ENCODE peak calls at places on chromosomes 13 and 19, in ten cellular contexts. H is pancreas; Q is CD8-positive, alpha-beta T cell; V is endodermal cell; E is neural progenitor cell; M is tibial artery; D is lung; R is body of pancreas; Y is fibroblast of lung; S is stomach. N is an unnamed sample. For H3K36me3, the result is how much of the 10 kb centered on the place peaks cover.

GRCh38 chr13:75797719-75798118 is 161.6 kb downstream of the LMO7 start:
- DNase-seq in H (no peak), Q (no peak), V (no peak), E (no peak), M (no peak), D (no peak), R (no peak), Y (no peak), S (no peak), N (no peak)

GRCh38 chr19:3359850-3360493 is 6.4 kb upstream of the NFIC start:
- DNase-seq in H (no peak), Q (no peak), V (peak), E (no peak), M (no peak), D (no peak), R (peak), Y (no peak), S (no peak), N (no peak)

GRCh38 chr13:60691268-60691667 is 294.2 kb downstream of the TDRD3 start:
- DNase-seq in H (no peak), Q (no peak), V (no peak), E (no peak), M (no peak), D (no peak), R (no peak), Y (no peak), S (no peak), N (no peak)

GRCh38 chr13:22717036-22717435 is 463.7 kb upstream of the SGCG start:
- DNase-seq in H (no peak), Q (no peak), V (no peak), E (peak), M (no peak), D (no peak), R (no peak), Y (no peak), S (no peak), N (no peak)

GRCh38 chr19:40742477-40742876 is 7.8 kb downstream of the ACTMAP start:
- DNase-seq in H (no peak), Q (no peak), V (no peak), E (no peak), M (no peak), D (no peak), R (peak), Y (no peak), S (no peak), N (no peak)

GRCh38 chr13:91659583-91660415 is 261.4 kb downstream of the GPC5 start:
- DNase-seq in H (no peak), Q (no peak), V (no peak), E (no peak), M (no peak), D (no peak), R (no peak), Y (no peak), S (no peak), N (no peak)

GRCh38 chr13:99756281-99756680 is 215.3 kb downstream of the ZIC5 start:
- DNase-seq in H (no peak), Q (no peak), V (no peak), E (no peak), M (no peak), D (no peak), R (no peak), Y (no peak), S (no peak), N (no peak)

GRCh38 chr13:99992376-99992775 is 10.8 kb downstream of the ZIC2 start:
- DNase-seq in H (no peak), Q (no peak), V (no peak), E (peak), M (no peak), D (no peak), R (no peak), Y (no peak), S (no peak), N (no peak)

GRCh38 chr13:68727788-68728187 is 1379.8 kb upstream of the ATXN8OS start:
- DNase-seq in H (no peak), Q (no peak), V (no peak), E (no peak), M (no peak), D (no peak), R (no peak), Y (no peak), S (no peak), N (no peak)

GRCh38 chr19:33394723-33395560 is 21.4 kb downstream of the CEBPG start:
- DNase-seq in H (peak), Q (no peak), V (no peak), E (no peak), M (peak), D (no peak), R (peak), Y (peak), S (no peak), N (no peak)

GRCh38 chr19:33397536-33398360 is 24.2 kb downstream of the CEBPG start:
- DNase-seq in H (peak), Q (no peak), V (peak), E (peak), M (peak), D (no peak), R (peak), Y (no peak), S (no peak), N (no peak)

GRCh38 chr19:33395561-33396550 is 22.3 kb downstream of the CEBPG start:
- DNase-seq in H (peak), Q (no peak), V (no peak), E (no peak), M (peak), D (peak), R (peak), Y (peak), S (peak), N (no peak)

GRCh38 chr19:33398361-33399060 is 25.0 kb downstream of the CEBPG start:
- DNase-seq in H (peak), Q (no peak), V (no peak), E (no peak), M (peak), D (no peak), R (no peak), Y (no peak), S (no peak), N (no peak)

DNA sequence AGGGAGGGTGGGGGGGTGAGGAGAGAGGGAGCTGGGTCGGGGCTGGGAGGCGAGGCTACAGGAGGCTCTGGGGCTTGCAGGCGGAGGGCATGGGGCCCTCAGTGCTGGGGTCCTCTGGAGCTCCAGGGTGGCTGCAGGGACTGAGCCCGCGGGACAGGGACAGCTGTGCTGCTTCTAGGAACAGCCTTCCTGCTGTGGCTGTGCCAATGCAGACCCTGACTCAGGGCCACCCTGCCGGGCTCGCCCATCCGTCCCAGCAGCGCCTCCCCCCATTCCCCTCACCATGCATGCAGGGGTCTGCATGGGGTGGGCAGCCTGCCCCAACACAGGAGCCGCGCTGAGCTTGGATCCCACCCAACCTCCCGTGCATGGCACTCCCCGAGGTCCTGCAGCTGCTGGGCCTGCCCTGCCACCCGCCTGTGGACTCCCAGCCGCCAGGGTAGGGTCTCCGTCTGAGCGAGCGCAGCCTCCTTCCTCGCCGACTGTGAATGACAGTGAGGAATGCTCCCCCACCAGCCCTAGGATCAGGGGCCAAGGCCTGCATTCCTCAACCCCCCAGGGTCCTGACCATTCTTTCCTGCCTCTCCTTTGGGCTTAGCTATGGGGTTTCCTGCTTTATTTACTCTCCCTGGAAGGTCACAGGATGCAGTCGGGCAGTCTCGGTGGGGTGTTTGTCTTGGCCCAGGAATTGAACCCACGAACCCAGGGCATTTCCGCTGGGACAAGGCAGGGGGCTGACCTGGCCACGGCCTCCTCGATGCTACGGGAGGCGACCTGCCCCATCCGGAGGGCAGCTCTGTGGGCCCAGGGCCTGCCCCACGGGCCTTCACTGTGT is 23.4 kb downstream of the CEBPG start:
- DNase-seq in H (peak), Q (no peak), V (peak), E (peak), M (peak), D (no peak), R (peak), Y (no peak), S (no peak), N (no peak)
- H3K36me3 ChIP-seq in H (under half), Q (under half), V (under half), E (under half), M (under half), D (under half), R (under half), Y (under half), S (under half), N (under half)

GRCh38 chr19:14113762-14114414 is 3.7 kb downstream of the PRKACA start:
- DNase-seq in H (peak), Q (peak), V (peak), E (no peak), M (no peak), D (peak), R (no peak), Y (no peak), S (no peak), N (no peak)
- TF ChIP-seq CTCF in H (no peak), Q (no peak), V (peak), E (peak), M (no peak), D (no peak), R (no peak), Y (no peak), S (no peak), N (no peak)

GRCh38 chr19:1105217-1105872 is 1.6 kb downstream of the GPX4 start:
- DNase-seq in H (peak), Q (no peak), V (no peak), E (no peak), M (no peak), D (no peak), R (no peak), Y (no peak), S (no peak), N (no peak)

GRCh38 chr19:1107655-1108261 is 4.0 kb downstream of the GPX4 start:
- DNase-seq in H (peak), Q (no peak), V (no peak), E (no peak), M (no peak), D (no peak), R (no peak), Y (no peak), S (no peak), N (no peak)

GRCh38 chr19:1105873-1106840 is 2.4 kb downstream of the GPX4 start:
- DNase-seq in H (peak), Q (no peak), V (no peak), E (no peak), M (no peak), D (no peak), R (no peak), Y (no peak), S (no peak), N (no peak)

GRCh38 chr19:1108291-1109031 is 4.7 kb downstream of the GPX4 start:
- DNase-seq in H (peak), Q (no peak), V (no peak), E (no peak), M (no peak), D (no peak), R (no peak), Y (no peak), S (no peak), N (no peak)

GRCh38 chr19:1106841-1107654 is 3.3 kb downstream of the GPX4 start:
- DNase-seq in H (peak), Q (no peak), V (peak), E (no peak), M (no peak), D (no peak), R (no peak), Y (peak), S (peak), N (no peak)
- H3K36me3 ChIP-seq in H (under half), Q (under half), V (under half), E (under half), M (under half), D (under half), R (under half), Y (under half), S (half or more), N (half or more)

DNA sequence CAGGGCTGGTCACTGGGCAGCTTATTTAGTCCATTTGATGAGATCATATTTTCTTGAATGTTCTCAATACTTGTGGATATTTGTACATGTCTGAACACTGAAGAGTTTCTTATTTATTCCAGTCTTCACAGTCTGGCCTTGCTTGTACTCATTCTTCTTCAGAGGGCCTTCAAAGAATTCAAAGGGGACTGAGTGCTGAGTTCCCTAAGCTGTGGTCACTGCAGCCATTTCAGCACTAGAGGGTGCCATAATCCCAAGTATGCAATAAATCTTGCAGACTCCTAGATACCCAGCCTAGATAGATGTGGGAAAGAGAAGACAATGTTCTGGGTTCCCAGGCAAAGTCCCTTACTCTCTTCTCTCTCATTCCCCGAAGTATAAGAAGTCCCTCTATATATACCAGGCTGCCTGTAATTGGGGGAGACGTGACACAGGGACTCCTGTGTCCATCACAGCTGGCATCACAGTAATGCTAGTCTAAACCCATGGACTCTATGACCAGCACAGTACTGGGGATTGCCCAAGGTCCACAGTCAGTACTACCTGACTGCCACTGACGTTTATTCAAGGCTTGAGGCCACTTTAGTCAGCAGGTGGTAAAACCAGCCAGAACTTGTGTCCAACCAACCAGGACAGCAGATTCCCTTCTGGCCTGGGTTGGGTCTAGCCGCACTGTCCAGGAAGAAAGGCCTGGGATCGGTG is 8.9 kb upstream of the VN1R1 start:
- DNase-seq in H (no peak), Q (no peak), V (peak), E (peak), M (no peak), D (no peak), R (no peak), Y (peak), S (no peak), N (no peak)
- TF ChIP-seq CTCF in H (no peak), Q (no peak), V (peak), E (peak), M (no peak), D (no peak), R (no peak), Y (no peak), S (no peak), N (no peak)

GRCh38 chr19:1122972-1123363 is 19.2 kb downstream of the GPX4 start:
- DNase-seq in H (peak), Q (no peak), V (peak), E (peak), M (no peak), D (peak), R (no peak), Y (peak), S (peak), N (no peak)
- H3K36me3 ChIP-seq in H (under half), Q (half or more), V (under half), E (under half), M (half or more), D (under half), R (half or more), Y (half or more), S (half or more), N (half or more)

GRCh38 chr13:111323549-111323948 is 3.1 kb downstream of the TEX29 start:
- DNase-seq in H (no peak), Q (no peak), V (peak), E (no peak), M (peak), D (no peak), R (no peak), Y (no peak), S (peak), N (no peak)

GRCh38 chr13:111325941-111326620 is 5.6 kb downstream of the TEX29 start:
- DNase-seq in H (no peak), Q (no peak), V (no peak), E (no peak), M (peak), D (no peak), R (no peak), Y (no peak), S (no peak), N (peak)

GRCh38 chr13:111325146-111325890 is 4.9 kb downstream of the TEX29 start:
- DNase-seq in H (no peak), Q (no peak), V (no peak), E (no peak), M (no peak), D (no peak), R (no peak), Y (no peak), S (no peak), N (no peak)

GRCh38 chr13:111323950-111324651 is 3.7 kb downstream of the TEX29 start:
- DNase-seq in H (no peak), Q (no peak), V (peak), E (no peak), M (peak), D (no peak), R (no peak), Y (no peak), S (peak), N (no peak)

GRCh38 chr13:111324736-111325135 is 4.3 kb downstream of the TEX29 start:
- DNase-seq in H (no peak), Q (no peak), V (no peak), E (no peak), M (no peak), D (no peak), R (no peak), Y (no peak), S (no peak), N (no peak)
- TF ChIP-seq CTCF in H (no peak), Q (no peak), V (no peak), E (no peak), M (no peak), D (no peak), R (no peak), Y (no peak), S (no peak), N (no peak)

GRCh38 chr19:39342647-39343305 is 555 bp downstream of the SAMD4B start:
- DNase-seq in H (peak), Q (peak), V (no peak), E (peak), M (peak), D (peak), R (peak), Y (no peak), S (no peak), N (no peak)

GRCh38 chr19:39341720-39342604 is at the start of gene SAMD4B:
- DNase-seq in H (peak), Q (peak), V (peak), E (peak), M (peak), D (peak), R (peak), Y (peak), S (peak), N (peak)

GRCh38 chr19:39349326-39349725 is 7.1 kb downstream of the SAMD4B start:
- DNase-seq in H (no peak), Q (no peak), V (no peak), E (no peak), M (no peak), D (no peak), R (no peak), Y (no peak), S (no peak), N (no peak)

GRCh38 chr19:39347332-39348227 is 5.4 kb downstream of the SAMD4B start:
- DNase-seq in H (no peak), Q (no peak), V (no peak), E (no peak), M (no peak), D (no peak), R (no peak), Y (no peak), S (no peak), N (no peak)

GRCh38 chr19:39345956-39346355 is 3.7 kb downstream of the SAMD4B start:
- DNase-seq in H (no peak), Q (no peak), V (no peak), E (no peak), M (no peak), D (no peak), R (no peak), Y (no peak), S (no peak), N (no peak)
- H3K36me3 ChIP-seq in H (under half), Q (under half), V (under half), E (under half), M (under half), D (under half), R (under half), Y (under half), S (under half), N (under half)

GRCh38 chr13:52846567-52847321 is 1.7 kb downstream of the PCDH8 start:
- DNase-seq in H (peak), Q (no peak), V (peak), E (peak), M (no peak), D (no peak), R (peak), Y (peak), S (no peak), N (no peak)
- TF ChIP-seq CTCF in H (no peak), Q (no peak), V (peak), E (peak), M (peak), D (no peak), R (peak), Y (no peak), S (no peak), N (peak)